ENCODE peak calls at places on chromosomes 2 and 18, in four cellular contexts. C is ELF-1, Y is AML-193, W is HFF-Myc. V is an unnamed sample.

GRCh38 chr2:109437325-109438090 is 176.3 kb downstream of the SEPTIN10 start:
- DNase-seq in W (no peak), C (no peak), Y (no peak), V (no peak)

GRCh38 chr2:179650420-179650819 is 211.0 kb downstream of the ZNF385B start:
- DNase-seq in Y (no peak), C (no peak), W (no peak), V (no peak)

GRCh38 chr2:133194068-133194655 is 374.1 kb downstream of the NCKAP5 start:
- DNase-seq in C (no peak), W (no peak), Y (no peak), V (no peak)

GRCh38 chr2:127400897-127401756 is 13.4 kb upstream of the MAP3K2 start:
- DNase-seq in C (peak; percentile 79), Y (no peak), W (no peak), V (no peak)

GRCh38 chr18:1020731-1021344 is 116.2 kb downstream of the ADCYAP1 start:
- DNase-seq in Y (no peak), C (no peak), W (no peak), V (no peak)

GRCh38 chr2:106272202-106272807 is 78.2 kb upstream of the UXS1 start:
- DNase-seq in Y (no peak), C (no peak), W (no peak), V (no peak)

GRCh38 chr2:67516899-67517530 is 119.9 kb downstream of the ETAA1 start:
- DNase-seq in W (no peak), Y (no peak), C (no peak), V (no peak)

GRCh38 chr18:9038277-9038871 is 64.1 kb upstream of the NDUFV2 start:
- DNase-seq in Y (no peak), W (no peak), C (peak; percentile 12), V (no peak)

GRCh38 chr2:191499050-191499449 is 178.9 kb upstream of the NABP1 start:
- DNase-seq in W (no peak), C (no peak), Y (no peak), V (no peak)

GRCh38 chr18:37368110-37368812 is 197.3 kb downstream of the CELF4 start:
- DNase-seq in W (no peak), C (no peak), Y (no peak), V (no peak)

GRCh38 chr2:56077352-56077915 is 106.4 kb upstream of the CCDC85A start:
- DNase-seq in C (peak; percentile 16), W (no peak), Y (no peak), V (no peak)

GRCh38 chr2:223731503-223731902 is 105.9 kb downstream of the AP1S3 start:
- DNase-seq in Y (no peak), C (no peak), W (no peak), V (no peak)

GRCh38 chr2:200786423-200786822 is 25.3 kb upstream of the BZW1 start:
- DNase-seq in C (no peak), W (no peak), Y (no peak), V (no peak)

GRCh38 chr2:9764153-9764778 is 79.0 kb upstream of the TAF1B start:
- DNase-seq in C (no peak), W (no peak), Y (no peak), V (no peak)

GRCh38 chr2:191604154-191604553 is 73.8 kb upstream of the NABP1 start:
- DNase-seq in C (no peak), Y (no peak), W (no peak), V (no peak)

GRCh38 chr2:225282858-225283693 is 116.4 kb upstream of the NYAP2 start:
- DNase-seq in Y (peak; percentile 26), W (no peak), C (peak; percentile 23), V (peak; percentile 28)

GRCh38 chr2:236178921-236179652 is 10.9 kb upstream of the GBX2 start:
- DNase-seq in W (no peak), C (peak; percentile 44), Y (no peak), V (no peak)

GRCh38 chr18:9289698-9290097 is 44.9 kb upstream of the TWSG1 start:
- DNase-seq in C (no peak), W (no peak), Y (no peak), V (no peak)

GRCh38 chr2:83826601-83827000 is 632.5 kb downstream of the SUCLG1 start:
- DNase-seq in C (no peak), W (no peak), Y (no peak), V (no peak)

GRCh38 chr2:132466428-132467028 is 49.9 kb downstream of the GPR39 start:
- DNase-seq in C (no peak), Y (no peak), W (no peak), V (no peak)

GRCh38 chr18:45839415-45840395 is 14.2 kb downstream of the SIGLEC15 start:
- DNase-seq in C (peak; percentile 83), Y (peak; percentile 43), W (peak; percentile 54), V (no peak)

GRCh38 chr2:3689998-3690748 is 13.2 kb upstream of the DCDC2C start:
- DNase-seq in Y (no peak), W (no peak), C (no peak), V (no peak)

GRCh38 chr2:178285287-178285615 is 90.9 kb downstream of the OSBPL6 start:
- DNase-seq in Y (no peak), W (no peak), C (no peak), V (no peak)

GRCh38 chr18:12434541-12434929 is 26.8 kb downstream of the PRELID3A start:
- DNase-seq in C (no peak), W (no peak), Y (no peak), V (no peak)

GRCh38 chr18:49880656-49881055 is 67.3 kb upstream of the ACAA2 start:
- DNase-seq in W (no peak), Y (no peak), C (no peak), V (no peak)

GRCh38 chr18:58202406-58202730 is 158.3 kb downstream of the NEDD4L start:
- DNase-seq in Y (no peak), C (peak; percentile 60), W (no peak), V (no peak)

GRCh38 chr2:231905026-231905425 is 21.2 kb downstream of the NPPC start:
- DNase-seq in W (no peak), Y (no peak), C (no peak), V (no peak)

GRCh38 chr2:174717273-174717672 is 47.0 kb downstream of the CHRNA1 start:
- DNase-seq in W (no peak), C (no peak), Y (peak; percentile 24), V (no peak)

GRCh38 chr2:6309415-6310185 is 556.1 kb downstream of the CMPK2 start:
- DNase-seq in C (no peak), W (no peak), Y (no peak), V (no peak)

GRCh38 chr2:221077799-221078198 is 494.3 kb downstream of the EPHA4 start:
- DNase-seq in C (no peak), W (no peak), Y (no peak), V (no peak)

GRCh38 chr2:108825254-108825653 is 38.7 kb downstream of the CCDC138 start:
- DNase-seq in Y (no peak), C (no peak), W (no peak), V (no peak)

GRCh38 chr2:112646102-112646719 is 472 bp downstream of the SLC20A1 start:
- DNase-seq in C (no peak), Y (peak; percentile 25), W (no peak), V (peak; percentile 48)

GRCh38 chr2:138219961-138220360 is 255.7 kb downstream of the HNMT start:
- DNase-seq in Y (no peak), C (no peak), W (no peak), V (no peak)

V was measured in naive thymus-derived CD8-positive, alpha-beta T cell.